ENCODE peak calls at places on chromosomes 6 and 20, in four cellular contexts. One of them, this sample, is unnamed. For H3K36me3 and H3K4me1, the result is how much of the 10 kb centered on the place peaks cover.

GRCh38 chr6:137222376-137222775 is 3.2 kb upstream of the IFNGR1 start:
- DNase-seq in MM.1S: no peak
- DNase-seq in endothelial cell of umbilical vein: peak
- DNase-seq in fibroblast of lung: no peak
- DNase-seq in this sample: no peak

GRCh38 chr6:135008941-135009290 is 45.7 kb downstream of the HBS1L start:
- DNase-seq in MM.1S: no peak
- DNase-seq in fibroblast of lung: no peak
- DNase-seq in endothelial cell of umbilical vein: no peak
- DNase-seq in this sample: no peak

GRCh38 chr6:165456327-165456726 is 146.9 kb upstream of the C6orf118 start:
- DNase-seq in MM.1S: no peak
- DNase-seq in endothelial cell of umbilical vein: no peak
- DNase-seq in fibroblast of lung: no peak
- DNase-seq in this sample: no peak

GRCh38 chr6:617485-618100 is 39.3 kb downstream of the HUS1B start:
- DNase-seq in MM.1S: no peak
- DNase-seq in endothelial cell of umbilical vein: no peak
- DNase-seq in fibroblast of lung: no peak
- DNase-seq in this sample: peak

GRCh38 chr6:146526192-146526591 is 17.4 kb upstream of the RAB32 start:
- DNase-seq in fibroblast of lung: peak
- DNase-seq in endothelial cell of umbilical vein: peak
- DNase-seq in MM.1S: no peak
- DNase-seq in this sample: no peak

GRCh38 chr6:115759051-115759450 is 301.6 kb downstream of the FRK start:
- DNase-seq in MM.1S: no peak
- DNase-seq in fibroblast of lung: no peak
- DNase-seq in endothelial cell of umbilical vein: no peak
- DNase-seq in this sample: no peak

GRCh38 chr6:152952866-152953509 is 29.9 kb downstream of the FBXO5 start:
- DNase-seq in endothelial cell of umbilical vein: peak
- DNase-seq in MM.1S: peak
- DNase-seq in fibroblast of lung: peak
- DNase-seq in this sample: peak

GRCh38 chr6:43668151-43669028 is 19.2 kb downstream of the MRPS18A start:
- DNase-seq in endothelial cell of umbilical vein: peak
- DNase-seq in MM.1S: no peak
- DNase-seq in fibroblast of lung: peak
- DNase-seq in this sample: peak

GRCh38 chr6:84344005-84344404 is 116.6 kb upstream of the CEP162 start:
- DNase-seq in endothelial cell of umbilical vein: no peak
- DNase-seq in MM.1S: no peak
- DNase-seq in fibroblast of lung: no peak
- DNase-seq in this sample: no peak

GRCh38 chr6:84349542-84349941 is 122.1 kb upstream of the CEP162 start:
- DNase-seq in MM.1S: no peak
- DNase-seq in fibroblast of lung: no peak
- DNase-seq in endothelial cell of umbilical vein: no peak
- DNase-seq in this sample: no peak

GRCh38 chr6:84348801-84349200 is 121.4 kb upstream of the CEP162 start:
- DNase-seq in endothelial cell of umbilical vein: no peak
- DNase-seq in fibroblast of lung: no peak
- DNase-seq in MM.1S: no peak
- DNase-seq in this sample: no peak

GRCh38 chr6:84350397-84350796 is 123.0 kb upstream of the CEP162 start:
- DNase-seq in MM.1S: no peak
- DNase-seq in fibroblast of lung: no peak
- DNase-seq in endothelial cell of umbilical vein: no peak
- DNase-seq in this sample: peak

DNA sequence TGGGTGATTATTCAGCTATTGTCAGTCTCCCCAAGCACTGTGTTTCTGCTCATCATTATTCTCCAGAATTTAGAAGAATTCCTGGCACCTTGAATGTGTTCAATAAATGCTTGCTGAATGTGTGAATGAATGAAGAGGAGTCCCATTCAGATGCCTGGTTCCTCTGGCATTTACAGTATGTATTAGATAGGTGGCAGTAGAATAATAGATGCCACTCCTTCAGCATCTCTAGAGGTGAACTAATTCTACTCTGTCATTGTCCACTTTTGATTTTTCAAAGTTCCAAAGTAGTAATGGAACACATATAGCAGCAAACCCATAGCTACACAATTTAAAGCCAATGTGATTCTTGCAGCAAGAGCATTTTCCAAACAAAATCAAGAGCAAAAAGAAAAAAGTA is 118.9 kb upstream of the CEP162 start:
- DNase-seq in endothelial cell of umbilical vein: peak
- DNase-seq in fibroblast of lung: peak
- DNase-seq in MM.1S: no peak
- DNase-seq in this sample: peak
- TF ChIP-seq CTCF in endothelial cell of umbilical vein: no peak
- TF ChIP-seq CTCF in fibroblast of lung: peak
- TF ChIP-seq CTCF in MM.1S: no peak
- TF ChIP-seq CTCF in this sample: peak

GRCh38 chr6:13807691-13808090 is 6.7 kb downstream of the MCUR1 start:
- DNase-seq in endothelial cell of umbilical vein: no peak
- DNase-seq in MM.1S: no peak
- DNase-seq in fibroblast of lung: no peak
- DNase-seq in this sample: no peak

GRCh38 chr6:13800615-13801014 is 13.7 kb downstream of the MCUR1 start:
- DNase-seq in fibroblast of lung: no peak
- DNase-seq in MM.1S: no peak
- DNase-seq in endothelial cell of umbilical vein: no peak
- DNase-seq in this sample: no peak

GRCh38 chr6:13808806-13809205 is 5.6 kb downstream of the MCUR1 start:
- DNase-seq in MM.1S: no peak
- DNase-seq in fibroblast of lung: no peak
- DNase-seq in endothelial cell of umbilical vein: no peak
- DNase-seq in this sample: no peak

DNA sequence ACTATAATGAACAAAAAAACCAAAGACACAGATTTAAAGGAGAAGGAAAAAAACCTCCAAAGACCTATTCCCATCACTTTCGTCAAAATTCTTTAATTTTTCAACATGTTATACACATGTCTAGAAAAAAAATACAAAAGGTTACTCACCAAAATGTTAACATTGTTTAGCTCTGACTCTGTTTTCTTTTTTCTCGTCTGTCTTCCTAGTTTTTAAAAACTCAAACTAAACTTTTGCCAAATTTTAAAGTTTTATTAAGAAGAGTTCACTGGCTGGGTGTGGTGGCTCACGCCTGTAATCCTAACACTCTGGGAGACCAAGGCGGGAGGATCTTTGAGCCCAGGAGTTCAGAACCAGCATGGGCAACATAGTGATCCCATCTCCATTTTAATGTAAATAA is 10.8 kb downstream of the MCUR1 start:
- DNase-seq in fibroblast of lung: no peak
- DNase-seq in endothelial cell of umbilical vein: no peak
- DNase-seq in MM.1S: no peak
- DNase-seq in this sample: no peak
- H3K36me3 ChIP-seq in fibroblast of lung: under half
- H3K36me3 ChIP-seq in endothelial cell of umbilical vein: under half
- H3K36me3 ChIP-seq in MM.1S: under half
- H3K36me3 ChIP-seq in this sample: under half

GRCh38 chr20:32231847-32232246 is 24.2 kb downstream of the POFUT1 start:
- DNase-seq in endothelial cell of umbilical vein: peak
- DNase-seq in MM.1S: peak
- DNase-seq in fibroblast of lung: no peak
- DNase-seq in this sample: no peak
- H3K4me1 ChIP-seq in endothelial cell of umbilical vein: under half
- H3K4me1 ChIP-seq in MM.1S: under half
- H3K4me1 ChIP-seq in fibroblast of lung: under half
- H3K4me1 ChIP-seq in this sample: under half

GRCh38 chr6:70241031-70241430 is 61.9 kb downstream of the COL9A1 start:
- DNase-seq in endothelial cell of umbilical vein: no peak
- DNase-seq in MM.1S: no peak
- DNase-seq in fibroblast of lung: no peak
- DNase-seq in this sample: no peak

GRCh38 chr6:70246118-70246517 is 56.8 kb downstream of the COL9A1 start:
- DNase-seq in fibroblast of lung: no peak
- DNase-seq in MM.1S: no peak
- DNase-seq in endothelial cell of umbilical vein: no peak
- DNase-seq in this sample: no peak

GRCh38 chr6:70236304-70236703 is 66.6 kb downstream of the COL9A1 start:
- DNase-seq in MM.1S: no peak
- DNase-seq in endothelial cell of umbilical vein: no peak
- DNase-seq in fibroblast of lung: no peak
- DNase-seq in this sample: no peak

DNA sequence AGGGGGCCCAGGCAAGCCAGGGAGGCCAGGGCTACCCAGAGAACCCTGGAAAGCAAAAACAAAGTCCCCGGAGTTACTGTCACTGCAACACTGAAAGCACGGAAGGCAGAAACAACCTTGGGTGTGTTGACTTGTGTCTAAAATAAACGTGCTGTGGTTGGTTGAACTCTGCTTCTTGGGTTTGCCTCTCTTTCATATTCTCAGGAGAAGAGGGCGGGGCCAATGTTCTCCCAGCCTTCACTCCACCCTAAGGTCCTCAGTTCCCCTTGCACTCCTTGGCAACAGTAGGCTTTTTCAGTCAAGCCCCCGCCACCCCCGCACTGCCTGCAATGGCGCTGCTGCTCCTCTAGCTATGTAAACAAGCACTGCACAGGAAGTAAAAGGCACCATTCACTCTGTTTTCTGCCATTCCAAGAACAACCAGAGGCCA is 60.9 kb downstream of the COL9A1 start:
- DNase-seq in endothelial cell of umbilical vein: no peak
- DNase-seq in fibroblast of lung: no peak
- DNase-seq in MM.1S: no peak
- DNase-seq in this sample: no peak
- TF ChIP-seq CTCF in endothelial cell of umbilical vein: no peak
- TF ChIP-seq CTCF in fibroblast of lung: no peak
- TF ChIP-seq CTCF in MM.1S: no peak
- TF ChIP-seq CTCF in this sample: no peak

GRCh38 chr6:122459240-122459639 is 12.4 kb downstream of the SERINC1 start:
- DNase-seq in MM.1S: no peak
- DNase-seq in fibroblast of lung: no peak
- DNase-seq in endothelial cell of umbilical vein: no peak
- DNase-seq in this sample: peak
- H3K36me3 ChIP-seq in MM.1S: under half
- H3K36me3 ChIP-seq in fibroblast of lung: under half
- H3K36me3 ChIP-seq in endothelial cell of umbilical vein: under half
- H3K36me3 ChIP-seq in this sample: under half

GRCh38 chr6:54040545-54040944 is 70.7 kb upstream of the MLIP start:
- DNase-seq in endothelial cell of umbilical vein: no peak
- DNase-seq in MM.1S: no peak
- DNase-seq in fibroblast of lung: no peak
- DNase-seq in this sample: no peak
- H3K4me1 ChIP-seq in endothelial cell of umbilical vein: under half
- H3K4me1 ChIP-seq in MM.1S: under half
- H3K4me1 ChIP-seq in fibroblast of lung: under half
- H3K4me1 ChIP-seq in this sample: under half

DNA sequence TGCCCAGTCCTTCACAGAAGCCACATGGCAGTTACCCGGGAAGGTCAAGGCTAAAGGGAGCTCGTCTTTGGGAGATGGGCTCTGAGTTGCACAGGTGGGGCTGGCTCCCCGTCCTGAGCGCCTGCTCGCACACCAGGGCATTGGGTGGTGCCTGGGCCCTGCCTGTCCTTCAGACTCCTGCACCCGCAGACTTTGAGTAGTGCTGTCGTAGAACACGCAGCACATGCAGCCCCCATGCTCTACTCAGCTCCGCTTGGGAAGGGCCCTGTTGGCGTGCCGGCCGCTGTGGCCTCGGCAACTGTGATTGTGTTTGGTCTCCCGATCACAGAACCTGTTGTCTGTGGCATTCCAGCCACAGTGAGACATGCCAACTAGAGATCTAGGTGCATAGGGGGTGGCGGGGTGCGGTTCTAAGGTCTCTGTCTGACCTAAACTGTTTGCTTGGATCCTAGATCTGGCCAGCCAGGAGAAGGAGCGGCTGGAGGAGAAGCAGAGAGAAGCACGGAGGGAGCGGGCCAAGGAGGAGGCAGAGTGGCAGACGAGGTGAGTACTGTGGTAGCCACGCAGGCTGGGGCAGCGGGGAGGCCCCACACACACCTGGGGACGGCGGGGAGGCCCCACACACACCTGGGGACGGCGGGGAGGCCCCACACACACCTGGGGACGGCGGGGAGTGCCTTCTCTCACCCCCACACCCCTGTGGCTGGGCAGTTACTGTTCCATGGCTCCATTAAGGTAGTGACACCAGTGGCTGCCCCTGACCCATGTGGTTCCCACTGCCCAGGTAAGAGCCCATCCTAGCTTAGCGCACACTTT is 11.3 kb upstream of the ADRM1 start:
- DNase-seq in fibroblast of lung: no peak
- DNase-seq in MM.1S: no peak
- DNase-seq in endothelial cell of umbilical vein: no peak
- DNase-seq in this sample: no peak
- TF ChIP-seq CTCF in fibroblast of lung: no peak
- TF ChIP-seq CTCF in MM.1S: no peak
- TF ChIP-seq CTCF in endothelial cell of umbilical vein: no peak
- TF ChIP-seq CTCF in this sample: no peak

GRCh38 chr20:34415079-34415478 is 52.0 kb downstream of the ITCH start:
- DNase-seq in MM.1S: peak
- DNase-seq in endothelial cell of umbilical vein: peak
- DNase-seq in fibroblast of lung: no peak
- DNase-seq in this sample: no peak

GRCh38 chr20:34420146-34420545 is 57.1 kb downstream of the ITCH start:
- DNase-seq in endothelial cell of umbilical vein: peak
- DNase-seq in MM.1S: no peak
- DNase-seq in fibroblast of lung: peak
- DNase-seq in this sample: peak

GRCh38 chr20:34421766-34422466 is 58.8 kb downstream of the ITCH start:
- DNase-seq in MM.1S: no peak
- DNase-seq in fibroblast of lung: no peak
- DNase-seq in endothelial cell of umbilical vein: no peak
- DNase-seq in this sample: no peak

GRCh38 chr20:34426026-34426425 is 63.0 kb downstream of the ITCH start:
- DNase-seq in endothelial cell of umbilical vein: no peak
- DNase-seq in fibroblast of lung: no peak
- DNase-seq in MM.1S: no peak
- DNase-seq in this sample: no peak

GRCh38 chr20:34420975-34421374 is 57.9 kb downstream of the ITCH start:
- DNase-seq in endothelial cell of umbilical vein: no peak
- DNase-seq in MM.1S: no peak
- DNase-seq in fibroblast of lung: no peak
- DNase-seq in this sample: no peak
- H3K36me3 ChIP-seq in endothelial cell of umbilical vein: under half
- H3K36me3 ChIP-seq in MM.1S: under half
- H3K36me3 ChIP-seq in fibroblast of lung: under half
- H3K36me3 ChIP-seq in this sample: under half

GRCh38 chr20:64079273-64080012 is at the start of gene RGS19:
- DNase-seq in endothelial cell of umbilical vein: peak
- DNase-seq in MM.1S: peak
- DNase-seq in fibroblast of lung: peak
- DNase-seq in this sample: peak
- H3K4me1 ChIP-seq in endothelial cell of umbilical vein: under half
- H3K4me1 ChIP-seq in MM.1S: under half
- H3K4me1 ChIP-seq in fibroblast of lung: under half
- H3K4me1 ChIP-seq in this sample: under half